ENCODE peak calls at places on chromosomes 13 and 19, in nine cellular contexts. One of them, this sample, is unnamed.
A peak's percentile ranks its signal among the peaks of the same experiment; 100 is the strongest.

GRCh38 chr13:51995677-51996551 is 15.3 kb downstream of the ATP7B start:
- DNase-seq in transverse colon: peak; percentile 45
- DNase-seq in fibroblast of pulmonary artery: peak; percentile 67
- DNase-seq in BJ: no peak
- DNase-seq in CD8-positive, alpha-beta T cell: no peak
- DNase-seq in AG10803: peak; percentile 39
- DNase-seq in GM13976: no peak
- DNase-seq in neural progenitor cell: peak; percentile 55
- DNase-seq in brain microvascular endothelial cell: no peak
- DNase-seq in this sample: no peak

GRCh38 chr13:85241045-85241444 is 558.2 kb downstream of the SLITRK6 start:
- DNase-seq in CD8-positive, alpha-beta T cell: no peak
- DNase-seq in BJ: no peak
- DNase-seq in fibroblast of pulmonary artery: peak; percentile 64
- DNase-seq in brain microvascular endothelial cell: peak; percentile 40
- DNase-seq in GM13976: no peak
- DNase-seq in neural progenitor cell: no peak
- DNase-seq in AG10803: no peak
- DNase-seq in transverse colon: no peak
- DNase-seq in this sample: no peak

GRCh38 chr19:53998223-53998622 is 6.8 kb downstream of the CACNG6 start:
- DNase-seq in neural progenitor cell: no peak
- DNase-seq in BJ: no peak
- DNase-seq in CD8-positive, alpha-beta T cell: no peak
- DNase-seq in fibroblast of pulmonary artery: no peak
- DNase-seq in GM13976: no peak
- DNase-seq in AG10803: no peak
- DNase-seq in brain microvascular endothelial cell: no peak
- DNase-seq in transverse colon: no peak
- DNase-seq in this sample: no peak

GRCh38 chr13:112114391-112114790 is 47.4 kb downstream of the SOX1 start:
- DNase-seq in transverse colon: no peak
- DNase-seq in GM13976: no peak
- DNase-seq in AG10803: no peak
- DNase-seq in brain microvascular endothelial cell: no peak
- DNase-seq in neural progenitor cell: no peak
- DNase-seq in BJ: no peak
- DNase-seq in CD8-positive, alpha-beta T cell: peak; percentile 15
- DNase-seq in fibroblast of pulmonary artery: no peak
- DNase-seq in this sample: no peak

GRCh38 chr19:3849092-3849491 is 19.7 kb downstream of the ZFR2 start:
- DNase-seq in BJ: no peak
- DNase-seq in GM13976: no peak
- DNase-seq in neural progenitor cell: peak; percentile 52
- DNase-seq in transverse colon: peak; percentile 22
- DNase-seq in CD8-positive, alpha-beta T cell: peak; percentile 64
- DNase-seq in brain microvascular endothelial cell: no peak
- DNase-seq in fibroblast of pulmonary artery: peak; percentile 16
- DNase-seq in AG10803: no peak
- DNase-seq in this sample: no peak

GRCh38 chr19:48591021-48591420 is 15.5 kb upstream of the SPACA4 start:
- DNase-seq in GM13976: no peak
- DNase-seq in brain microvascular endothelial cell: no peak
- DNase-seq in transverse colon: no peak
- DNase-seq in BJ: no peak
- DNase-seq in CD8-positive, alpha-beta T cell: no peak
- DNase-seq in neural progenitor cell: no peak
- DNase-seq in AG10803: peak; percentile 12
- DNase-seq in fibroblast of pulmonary artery: peak; percentile 30
- DNase-seq in this sample: no peak

GRCh38 chr13:41352935-41353801 is 42.1 kb downstream of the NAA16 start:
- DNase-seq in BJ: peak; percentile 16
- DNase-seq in neural progenitor cell: peak; percentile 37
- DNase-seq in AG10803: peak; percentile 72
- DNase-seq in GM13976: peak; percentile 66
- DNase-seq in transverse colon: no peak
- DNase-seq in CD8-positive, alpha-beta T cell: peak; percentile 67
- DNase-seq in brain microvascular endothelial cell: peak; percentile 81
- DNase-seq in fibroblast of pulmonary artery: peak; percentile 80
- DNase-seq in this sample: peak; percentile 62

GRCh38 chr13:77429320-77430142 is 102.6 kb upstream of the MYCBP2 start:
- DNase-seq in AG10803: peak; percentile 16
- DNase-seq in BJ: no peak
- DNase-seq in neural progenitor cell: no peak
- DNase-seq in transverse colon: no peak
- DNase-seq in brain microvascular endothelial cell: peak; percentile 28
- DNase-seq in fibroblast of pulmonary artery: no peak
- DNase-seq in GM13976: peak; percentile 35
- DNase-seq in CD8-positive, alpha-beta T cell: no peak
- DNase-seq in this sample: peak; percentile 39

GRCh38 chr13:26587251-26587650 is 29.8 kb downstream of the WASF3 start:
- DNase-seq in GM13976: no peak
- DNase-seq in CD8-positive, alpha-beta T cell: no peak
- DNase-seq in AG10803: no peak
- DNase-seq in BJ: no peak
- DNase-seq in transverse colon: no peak
- DNase-seq in brain microvascular endothelial cell: no peak
- DNase-seq in fibroblast of pulmonary artery: no peak
- DNase-seq in neural progenitor cell: no peak
- DNase-seq in this sample: no peak

GRCh38 chr13:26583662-26584061 is 26.2 kb downstream of the WASF3 start:
- DNase-seq in BJ: no peak
- DNase-seq in AG10803: no peak
- DNase-seq in fibroblast of pulmonary artery: no peak
- DNase-seq in CD8-positive, alpha-beta T cell: no peak
- DNase-seq in neural progenitor cell: no peak
- DNase-seq in brain microvascular endothelial cell: no peak
- DNase-seq in GM13976: no peak
- DNase-seq in transverse colon: no peak
- DNase-seq in this sample: no peak

GRCh38 chr13:26589754-26590153 is 32.3 kb downstream of the WASF3 start:
- DNase-seq in AG10803: peak; percentile 38
- DNase-seq in fibroblast of pulmonary artery: peak; percentile 48
- DNase-seq in GM13976: no peak
- DNase-seq in neural progenitor cell: no peak
- DNase-seq in CD8-positive, alpha-beta T cell: no peak
- DNase-seq in transverse colon: no peak
- DNase-seq in brain microvascular endothelial cell: peak; percentile 33
- DNase-seq in BJ: no peak
- DNase-seq in this sample: no peak

GRCh38 chr13:26584713-26585112 is 27.2 kb downstream of the WASF3 start:
- DNase-seq in CD8-positive, alpha-beta T cell: no peak
- DNase-seq in fibroblast of pulmonary artery: peak; percentile 59
- DNase-seq in transverse colon: no peak
- DNase-seq in BJ: peak; percentile 46
- DNase-seq in AG10803: peak; percentile 87
- DNase-seq in brain microvascular endothelial cell: peak; percentile 65
- DNase-seq in neural progenitor cell: no peak
- DNase-seq in GM13976: no peak
- DNase-seq in this sample: no peak

DNA sequence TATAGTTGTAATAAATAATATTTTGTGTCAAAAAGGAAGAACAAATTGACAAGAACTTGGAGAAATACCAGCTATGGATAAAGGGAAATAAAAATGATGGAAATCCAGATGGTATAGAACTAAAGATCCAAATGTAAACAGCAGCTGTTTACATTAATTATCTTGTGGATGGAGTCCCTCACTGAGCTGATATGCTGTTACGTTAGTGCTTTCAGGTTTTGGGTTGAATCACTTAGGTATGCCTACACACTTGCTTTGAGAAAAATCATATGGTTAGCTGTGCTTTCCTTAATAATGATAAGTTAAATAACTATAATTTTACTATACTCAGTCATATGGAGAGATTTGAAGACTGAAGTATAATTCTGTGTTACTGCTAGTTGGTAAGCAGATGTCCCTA is 27.7 kb downstream of the WASF3 start:
- DNase-seq in GM13976: no peak
- DNase-seq in BJ: no peak
- DNase-seq in CD8-positive, alpha-beta T cell: no peak
- DNase-seq in brain microvascular endothelial cell: no peak
- DNase-seq in neural progenitor cell: no peak
- DNase-seq in AG10803: peak; percentile 41
- DNase-seq in fibroblast of pulmonary artery: peak; percentile 5
- DNase-seq in transverse colon: no peak
- DNase-seq in this sample: no peak
- TF ChIP-seq CTCF in GM13976: no peak
- TF ChIP-seq CTCF in BJ: no peak
- TF ChIP-seq CTCF in CD8-positive, alpha-beta T cell: no peak
- TF ChIP-seq CTCF in brain microvascular endothelial cell: no peak
- TF ChIP-seq CTCF in neural progenitor cell: no peak
- TF ChIP-seq CTCF in AG10803: no peak
- TF ChIP-seq CTCF in fibroblast of pulmonary artery: no peak
- TF ChIP-seq CTCF in transverse colon: no peak
- TF ChIP-seq CTCF in this sample: no peak

DNA sequence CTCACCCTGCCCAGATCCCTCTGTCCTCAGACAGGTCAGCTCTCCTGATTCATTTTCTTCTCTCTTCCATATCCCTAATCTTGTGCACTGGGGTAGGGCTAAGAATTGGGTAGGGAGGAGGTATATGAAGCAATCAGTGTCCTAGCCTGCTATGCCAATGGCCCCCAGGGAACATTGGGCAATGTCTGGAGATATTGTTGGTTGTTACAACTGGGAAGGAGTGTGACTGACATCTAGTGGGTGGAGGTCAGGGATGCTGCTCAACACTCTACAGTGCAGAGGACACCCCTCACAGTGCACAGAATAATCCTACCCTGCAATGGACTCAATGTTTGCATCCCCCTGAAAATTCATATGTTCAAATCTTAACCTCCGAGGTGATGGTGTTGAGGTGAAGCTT is 57.5 kb downstream of the CPAMD8 start:
- DNase-seq in brain microvascular endothelial cell: peak; percentile 9
- DNase-seq in BJ: no peak
- DNase-seq in AG10803: no peak
- DNase-seq in CD8-positive, alpha-beta T cell: no peak
- DNase-seq in neural progenitor cell: no peak
- DNase-seq in fibroblast of pulmonary artery: peak; percentile 33
- DNase-seq in transverse colon: no peak
- DNase-seq in GM13976: no peak
- DNase-seq in this sample: no peak
- TF ChIP-seq CTCF in brain microvascular endothelial cell: peak; percentile 19
- TF ChIP-seq CTCF in BJ: no peak
- TF ChIP-seq CTCF in AG10803: no peak
- TF ChIP-seq CTCF in CD8-positive, alpha-beta T cell: no peak
- TF ChIP-seq CTCF in neural progenitor cell: no peak
- TF ChIP-seq CTCF in fibroblast of pulmonary artery: peak; percentile 14
- TF ChIP-seq CTCF in transverse colon: no peak
- TF ChIP-seq CTCF in GM13976: no peak
- TF ChIP-seq CTCF in this sample: no peak

GRCh38 chr19:679418-680286 is 3.5 kb downstream of the FSTL3 start:
- DNase-seq in BJ: no peak
- DNase-seq in brain microvascular endothelial cell: no peak
- DNase-seq in neural progenitor cell: peak; percentile 76
- DNase-seq in fibroblast of pulmonary artery: peak; percentile 88
- DNase-seq in transverse colon: peak; percentile 64
- DNase-seq in GM13976: no peak
- DNase-seq in CD8-positive, alpha-beta T cell: peak; percentile 58
- DNase-seq in AG10803: peak; percentile 72
- DNase-seq in this sample: no peak

GRCh38 chr19:678791-679388 is 2.7 kb downstream of the FSTL3 start:
- DNase-seq in GM13976: no peak
- DNase-seq in BJ: no peak
- DNase-seq in neural progenitor cell: no peak
- DNase-seq in fibroblast of pulmonary artery: no peak
- DNase-seq in brain microvascular endothelial cell: no peak
- DNase-seq in CD8-positive, alpha-beta T cell: no peak
- DNase-seq in AG10803: no peak
- DNase-seq in transverse colon: no peak
- DNase-seq in this sample: no peak

GRCh38 chr19:681029-681626 is 4.9 kb downstream of the FSTL3 start:
- DNase-seq in neural progenitor cell: peak; percentile 94
- DNase-seq in CD8-positive, alpha-beta T cell: no peak
- DNase-seq in brain microvascular endothelial cell: no peak
- DNase-seq in fibroblast of pulmonary artery: no peak
- DNase-seq in AG10803: no peak
- DNase-seq in transverse colon: peak; percentile 92
- DNase-seq in GM13976: peak; percentile 97
- DNase-seq in BJ: no peak
- DNase-seq in this sample: peak; percentile 94

GRCh38 chr19:681638-682037 is 5.4 kb downstream of the FSTL3 start:
- DNase-seq in AG10803: no peak
- DNase-seq in brain microvascular endothelial cell: no peak
- DNase-seq in neural progenitor cell: no peak
- DNase-seq in transverse colon: no peak
- DNase-seq in CD8-positive, alpha-beta T cell: no peak
- DNase-seq in fibroblast of pulmonary artery: no peak
- DNase-seq in GM13976: no peak
- DNase-seq in BJ: no peak
- DNase-seq in this sample: no peak

DNA sequence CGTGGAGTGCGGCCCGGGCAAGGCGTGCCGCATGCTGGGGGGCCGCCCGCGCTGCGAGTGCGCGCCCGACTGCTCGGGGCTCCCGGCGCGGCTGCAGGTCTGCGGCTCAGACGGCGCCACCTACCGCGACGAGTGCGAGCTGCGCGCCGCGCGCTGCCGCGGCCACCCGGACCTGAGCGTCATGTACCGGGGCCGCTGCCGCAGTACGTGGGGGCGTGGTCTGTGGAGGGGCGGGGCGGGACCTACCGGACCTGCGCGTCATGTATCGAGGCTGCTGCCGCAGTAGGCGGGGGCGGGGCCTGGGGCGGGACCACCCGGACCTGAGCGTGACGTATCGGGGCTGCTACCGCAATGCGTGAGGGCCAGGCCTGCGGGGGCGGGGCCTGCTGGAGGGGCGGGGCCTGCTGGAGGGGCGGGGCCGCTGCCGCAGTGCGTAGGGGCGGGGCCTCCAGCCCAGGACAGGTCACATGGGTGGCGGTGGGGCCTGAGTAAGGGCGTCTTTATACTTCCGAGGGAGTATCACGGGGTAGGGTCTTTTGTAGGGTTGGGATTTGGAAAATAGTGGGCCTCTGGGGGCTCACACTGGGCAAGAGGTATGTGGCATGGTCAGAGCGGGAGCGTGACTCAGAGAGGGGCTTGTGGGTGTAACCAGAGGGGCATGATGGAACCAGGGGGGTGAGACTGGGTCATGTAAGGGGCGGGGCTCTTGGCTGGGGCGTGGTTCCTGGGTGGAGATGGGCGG is 4.3 kb downstream of the FSTL3 start:
- DNase-seq in brain microvascular endothelial cell: peak; percentile 99
- DNase-seq in AG10803: peak; percentile 98
- DNase-seq in GM13976: peak; percentile 100
- DNase-seq in neural progenitor cell: peak; percentile 99
- DNase-seq in BJ: peak; percentile 89
- DNase-seq in CD8-positive, alpha-beta T cell: peak; percentile 100
- DNase-seq in transverse colon: peak; percentile 100
- DNase-seq in fibroblast of pulmonary artery: peak; percentile 99
- DNase-seq in this sample: peak; percentile 99
- TF ChIP-seq CTCF in brain microvascular endothelial cell: peak; percentile 17
- TF ChIP-seq CTCF in AG10803: peak; percentile 29
- TF ChIP-seq CTCF in GM13976: peak; percentile 74
- TF ChIP-seq CTCF in neural progenitor cell: peak; percentile 55
- TF ChIP-seq CTCF in BJ: peak; percentile 20
- TF ChIP-seq CTCF in CD8-positive, alpha-beta T cell: peak; percentile 37
- TF ChIP-seq CTCF in transverse colon: peak; percentile 29
- TF ChIP-seq CTCF in fibroblast of pulmonary artery: peak; percentile 7
- TF ChIP-seq CTCF in this sample: peak; percentile 73

DNA sequence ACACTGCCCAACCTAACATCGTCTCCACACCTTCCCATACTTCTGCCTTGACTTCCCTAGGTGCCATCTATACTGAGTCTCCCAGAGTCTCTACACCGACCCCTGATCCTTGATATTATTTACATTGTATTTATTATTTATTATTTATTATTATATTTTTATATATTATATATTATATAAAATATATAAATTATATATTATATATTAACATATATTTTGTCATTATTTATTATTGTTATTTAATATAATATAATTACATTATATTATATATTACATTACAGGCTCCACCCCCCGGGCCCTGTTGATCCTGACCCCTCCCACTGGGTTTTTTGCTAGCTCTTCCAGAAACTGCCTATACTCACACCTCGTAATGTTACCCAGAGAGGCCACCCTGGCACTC is 18.4 kb upstream of the TOMM40 start:
- DNase-seq in fibroblast of pulmonary artery: no peak
- DNase-seq in CD8-positive, alpha-beta T cell: no peak
- DNase-seq in AG10803: no peak
- DNase-seq in GM13976: no peak
- DNase-seq in BJ: no peak
- DNase-seq in brain microvascular endothelial cell: no peak
- DNase-seq in neural progenitor cell: no peak
- DNase-seq in transverse colon: no peak
- DNase-seq in this sample: no peak
- TF ChIP-seq CTCF in fibroblast of pulmonary artery: no peak
- TF ChIP-seq CTCF in CD8-positive, alpha-beta T cell: no peak
- TF ChIP-seq CTCF in AG10803: no peak
- TF ChIP-seq CTCF in GM13976: no peak
- TF ChIP-seq CTCF in BJ: no peak
- TF ChIP-seq CTCF in brain microvascular endothelial cell: no peak
- TF ChIP-seq CTCF in neural progenitor cell: no peak
- TF ChIP-seq CTCF in transverse colon: no peak
- TF ChIP-seq CTCF in this sample: no peak